ENCODE peak calls at places on chromosomes 13 and 19, in seven cellular contexts. W, V, L, E, K, P and D are unnamed samples.

GRCh38 chr19:18832331-18833140 is 777 bp downstream of the UPF1 start:
- DNase-seq in V (peak), E (peak), K (no peak), W (no peak), L (no peak), P (peak), D (no peak)

GRCh38 chr13:53060840-53061485 is 32.4 kb downstream of the OLFM4 start:
- DNase-seq in K (no peak), V (no peak), E (no peak), P (no peak), L (no peak), W (no peak), D (no peak)

GRCh38 chr13:94947965-94948371 is 235.6 kb upstream of the SOX21 start:
- DNase-seq in P (no peak), K (no peak), L (no peak), E (no peak), W (no peak), V (no peak), D (no peak)

GRCh38 chr13:41746259-41746658 is 214.7 kb downstream of the VWA8 start:
- DNase-seq in K (no peak), V (peak), L (peak), W (peak), P (no peak), E (peak), D (no peak)

GRCh38 chr19:799076-799881 is 2.0 kb downstream of the PTBP1 start:
- DNase-seq in P (peak), E (peak), W (no peak), V (peak), K (no peak), L (no peak), D (no peak)

GRCh38 chr13:113110852-113111315 is 5.3 kb downstream of the F7 start:
- DNase-seq in K (no peak), P (no peak), E (no peak), L (no peak), W (no peak), V (no peak), D (no peak)

GRCh38 chr13:80341771-80342271 is 895 bp upstream of the SPRY2 start:
- DNase-seq in V (no peak), K (no peak), P (peak), E (peak), L (no peak), W (no peak), D (no peak)

GRCh38 chr19:33763661-33764343 is 32.9 kb upstream of the KCTD15 start:
- DNase-seq in L (no peak), W (no peak), E (no peak), P (no peak), V (no peak), K (no peak), D (no peak)

GRCh38 chr13:113955235-113955634 is 18.6 kb downstream of the C13orf46 start:
- DNase-seq in K (no peak), V (no peak), W (no peak), L (no peak), E (no peak), P (no peak), D (no peak)

GRCh38 chr19:55493650-55494171 is 5.5 kb downstream of the SSC5D start:
- DNase-seq in K (no peak), V (no peak), E (no peak), P (no peak), W (no peak), L (no peak), D (no peak)

GRCh38 chr19:38210458-38210987 is 13.5 kb downstream of the DPF1 start:
- DNase-seq in P (no peak), E (no peak), V (no peak), K (no peak), L (no peak), W (no peak), D (no peak)

GRCh38 chr19:45074744-45075143 is 1.5 kb downstream of the ZNF296 start:
- DNase-seq in L (no peak), E (no peak), P (no peak), W (no peak), V (no peak), K (no peak), D (no peak)

GRCh38 chr13:76016799-76017198 is 380.7 kb downstream of the LMO7 start:
- DNase-seq in L (no peak), K (no peak), V (peak), P (peak), W (peak), E (peak), D (peak)

GRCh38 chr13:59236309-59236939 is 927.3 kb downstream of the DIAPH3 start:
- DNase-seq in P (no peak), V (no peak), L (no peak), E (no peak), W (no peak), K (no peak), D (no peak)

GRCh38 chr13:60044321-60044720 is 119.4 kb downstream of the DIAPH3 start:
- DNase-seq in K (no peak), V (no peak), P (no peak), W (no peak), E (no peak), L (no peak), D (no peak)

GRCh38 chr19:28691683-28692082 is 521.3 kb downstream of the UQCRFS1 start:
- DNase-seq in E (peak), K (no peak), V (no peak), W (no peak), P (no peak), L (no peak), D (no peak)

GRCh38 chr13:26019881-26020535 is 31.8 kb downstream of the SHISA2 start:
- DNase-seq in K (no peak), E (peak), W (no peak), V (no peak), P (no peak), L (peak), D (no peak)

GRCh38 chr13:66811445-66811844 is 418.7 kb downstream of the PCDH9 start:
- DNase-seq in P (no peak), L (no peak), K (no peak), E (no peak), W (no peak), V (no peak), D (no peak)

GRCh38 chr19:45380107-45380506 is 9.7 kb upstream of the ERCC2 start:
- DNase-seq in W (no peak), V (no peak), P (no peak), K (no peak), L (no peak), E (no peak), D (no peak)

GRCh38 chr19:3576696-3577443 is 4.1 kb downstream of the HMG20B start:
- DNase-seq in W (no peak), V (no peak), E (peak), P (peak), K (no peak), L (no peak), D (no peak)

GRCh38 chr13:21233086-21233485 is 56.6 kb downstream of the MRPL57 start:
- DNase-seq in P (no peak), W (no peak), L (no peak), E (no peak), K (no peak), V (peak), D (no peak)

GRCh38 chr13:30745917-30746686 is 10.8 kb downstream of the ALOX5AP start:
- DNase-seq in K (no peak), W (no peak), L (no peak), V (peak), E (no peak), P (no peak), D (no peak)

GRCh38 chr19:28578786-28579505 is 634.0 kb downstream of the UQCRFS1 start:
- DNase-seq in W (no peak), K (no peak), E (no peak), P (no peak), L (no peak), V (no peak), D (no peak)

GRCh38 chr13:54742984-54743383 is 1714.4 kb downstream of the OLFM4 start:
- DNase-seq in P (no peak), W (no peak), E (no peak), V (no peak), L (no peak), K (no peak), D (no peak)

GRCh38 chr19:17757125-17757524 is 5.8 kb downstream of the FCHO1 start:
- DNase-seq in V (peak), W (no peak), E (peak), K (no peak), L (no peak), P (peak), D (no peak)

DNA sequence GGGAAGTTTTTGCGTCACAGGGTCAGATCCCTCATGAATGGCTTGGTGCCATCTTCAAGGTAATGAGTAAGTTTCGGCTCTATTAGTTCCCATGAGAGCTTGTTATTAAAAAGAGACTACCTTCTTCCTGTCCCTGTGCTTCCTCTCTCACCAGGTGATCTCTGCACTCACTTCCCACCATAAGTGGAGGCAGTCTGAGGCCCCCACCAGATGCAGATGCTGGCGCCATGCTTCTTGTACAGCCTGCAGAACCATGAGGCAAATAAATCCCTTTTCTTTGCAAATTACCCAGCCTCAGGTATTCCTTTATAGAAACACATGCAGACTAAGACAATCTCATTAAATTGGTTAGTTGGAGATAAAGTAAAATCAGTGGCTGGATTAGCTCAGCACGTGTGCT is 75.6 kb upstream of the RFC3 start:
- DNase-seq in P (no peak), V (no peak), E (no peak), K (no peak), L (no peak), W (no peak), D (no peak)
- H3K4me3 ChIP-seq in P (no peak), V (no peak), E (no peak), K (no peak), L (no peak), W (no peak), D (no peak)

DNA sequence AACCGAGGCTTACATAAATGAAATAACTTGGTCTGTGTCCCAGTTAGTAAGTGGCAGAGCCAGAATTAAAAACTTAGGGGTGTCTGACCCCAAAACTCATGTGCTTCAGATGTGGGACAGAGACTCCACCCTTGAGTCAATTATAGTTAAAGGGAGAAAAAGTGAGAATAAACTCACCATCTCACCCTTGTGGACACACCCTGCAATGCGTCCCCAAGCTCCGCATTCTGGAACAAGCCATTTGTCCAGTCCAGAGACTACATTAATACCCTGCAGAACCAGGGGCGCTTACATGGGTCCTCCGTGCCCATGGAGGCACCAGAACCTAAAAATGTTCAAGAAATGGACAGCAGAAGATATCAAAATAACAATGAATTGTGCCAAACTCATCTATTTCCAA is 207.0 kb upstream of the ZNF507 start:
- DNase-seq in W (no peak), E (no peak), K (no peak), V (no peak), L (no peak), P (no peak), D (no peak)
- TF ChIP-seq CTCF in W (no peak), E (no peak), K (no peak), V (no peak), L (no peak), P (peak), D (no peak)

GRCh38 chr13:78182813-78183212 is 264.2 kb upstream of the EDNRB start:
- DNase-seq in L (no peak), K (no peak), V (no peak), P (no peak), E (peak), W (no peak), D (no peak)

GRCh38 chr13:78190296-78190695 is 271.7 kb upstream of the EDNRB start:
- DNase-seq in L (no peak), P (no peak), E (no peak), K (no peak), W (no peak), V (no peak), D (no peak)

GRCh38 chr13:78187781-78188180 is 269.1 kb upstream of the EDNRB start:
- DNase-seq in K (no peak), P (no peak), V (no peak), E (no peak), L (no peak), W (no peak), D (no peak)

GRCh38 chr13:78183737-78184136 is 265.1 kb upstream of the EDNRB start:
- DNase-seq in V (no peak), L (no peak), P (no peak), W (no peak), K (no peak), E (peak), D (no peak)

GRCh38 chr13:78185700-78186099 is 267.1 kb upstream of the EDNRB start:
- DNase-seq in E (no peak), P (no peak), L (no peak), K (no peak), W (no peak), V (no peak), D (no peak)
- H3K4me3 ChIP-seq in E (no peak), P (no peak), L (no peak), K (no peak), W (no peak), V (no peak), D (no peak)

GRCh38 chr13:28679628-28680027 is 20.7 kb downstream of the POMP start:
- DNase-seq in K (no peak), W (no peak), E (peak), V (no peak), L (no peak), P (no peak), D (no peak)
- TF ChIP-seq CTCF in K (peak), W (peak), E (peak), V (peak), L (peak), P (no peak), D (no peak)

DNA sequence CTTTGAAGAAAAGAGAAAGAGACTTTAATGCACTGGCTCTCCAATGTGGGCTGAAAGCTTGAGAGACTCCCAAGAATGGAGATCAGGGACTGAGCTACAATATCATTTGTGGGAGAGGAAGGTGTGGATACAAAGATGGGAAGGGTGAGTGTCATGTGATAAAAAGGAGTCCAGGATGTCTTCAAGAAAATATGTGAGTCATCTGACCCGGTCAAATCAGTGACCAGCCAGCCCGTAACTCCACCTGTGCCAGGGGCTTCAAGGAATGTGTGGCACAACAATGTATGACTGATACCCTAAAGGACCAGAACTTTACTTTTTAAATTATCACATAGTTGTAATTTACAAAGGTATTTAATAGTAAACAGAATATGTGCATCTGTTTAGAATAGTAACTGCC is 97.2 kb downstream of the DOCK9 start:
- DNase-seq in L (no peak), V (no peak), W (no peak), E (no peak), P (no peak), K (no peak), D (no peak)
- H3K4me3 ChIP-seq in L (no peak), V (no peak), W (no peak), E (no peak), P (no peak), K (no peak), D (no peak)

GRCh38 chr13:78317030-78317429 is 286.3 kb downstream of the POU4F1 start:
- DNase-seq in V (no peak), E (peak), W (peak), K (no peak), P (no peak), L (no peak), D (no peak)
- TF ChIP-seq CTCF in V (peak), E (peak), W (no peak), K (no peak), P (no peak), L (peak), D (peak)

DNA sequence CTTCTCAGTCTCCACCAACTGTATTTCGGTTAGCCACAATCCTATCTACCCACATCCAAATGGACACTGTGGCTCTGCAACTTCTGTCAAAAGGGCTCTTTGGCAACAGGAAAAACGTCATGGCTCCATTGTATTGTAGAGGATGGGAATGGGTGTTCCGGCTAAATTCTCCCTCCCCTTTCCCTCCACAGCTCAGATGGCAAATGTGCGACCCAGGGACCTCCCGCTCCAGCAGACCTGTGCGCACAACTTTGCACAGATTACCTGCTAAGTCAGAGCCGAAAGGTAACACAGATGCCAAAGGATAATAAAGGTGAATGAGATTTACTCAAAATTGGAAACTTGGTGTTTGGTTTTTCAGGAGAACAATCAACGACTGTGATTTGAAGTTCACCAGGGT is 948 bp upstream of the KL start:
- DNase-seq in W (no peak), P (no peak), L (no peak), K (no peak), V (no peak), E (no peak), D (no peak)
- H3K4me3 ChIP-seq in W (no peak), P (peak), L (no peak), K (peak), V (no peak), E (no peak), D (peak)